ENCODE peak calls at places on chromosomes 1 and 21, in six cellular contexts. U, K, C, H, M and Z are unnamed samples.

GRCh38 chr1:94039514-94039870 is 81.5 kb downstream of the ABCA4 start:
- DNase-seq in C (peak), M (peak), K (peak), H (peak), U (peak), Z (peak)

GRCh38 chr1:93671090-93671743 is 10.4 kb downstream of the BCAR3 start:
- DNase-seq in C (no peak), M (no peak), K (no peak), U (no peak), H (no peak), Z (no peak)

GRCh38 chr1:197178998-197179397 is 32.5 kb upstream of the ASPM start:
- DNase-seq in M (no peak), K (no peak), U (no peak), C (no peak), H (no peak), Z (no peak)

GRCh38 chr1:31203215-31203614 is 36.5 kb downstream of the NKAIN1 start:
- DNase-seq in K (no peak), C (no peak), M (no peak), U (no peak), H (no peak), Z (no peak)

GRCh38 chr1:119220980-119221379 is 80.5 kb upstream of the WARS2 start:
- DNase-seq in M (no peak), U (no peak), H (no peak), C (no peak), K (no peak), Z (no peak)

GRCh38 chr1:172352435-172352834 is 68.0 kb upstream of the C1orf105 start:
- DNase-seq in C (no peak), K (no peak), H (no peak), M (no peak), U (no peak), Z (no peak)

GRCh38 chr1:17075470-17076255 is 21.8 kb upstream of the SDHB start:
- DNase-seq in K (no peak), H (no peak), M (no peak), C (no peak), U (no peak), Z (no peak)

GRCh38 chr1:115184260-115184950 is 95.1 kb upstream of the TSPAN2 start:
- DNase-seq in U (no peak), K (no peak), H (no peak), C (peak), M (no peak), Z (no peak)

GRCh38 chr1:26991310-26992116 is 2.0 kb upstream of the TRNP1 start:
- DNase-seq in C (no peak), M (no peak), H (no peak), U (no peak), K (no peak), Z (no peak)

GRCh38 chr1:226355679-226356583 is 47.0 kb upstream of the LIN9 start:
- DNase-seq in H (peak), U (no peak), M (no peak), K (no peak), C (peak), Z (no peak)

GRCh38 chr1:116916533-116917460 is 7.1 kb downstream of the PTGFRN start:
- DNase-seq in U (no peak), M (peak), C (no peak), K (no peak), H (no peak), Z (no peak)

GRCh38 chr1:65039508-65039907 is 73.2 kb upstream of the JAK1 start:
- DNase-seq in K (no peak), M (no peak), H (no peak), U (no peak), C (no peak), Z (no peak)

GRCh38 chr1:3631330-3631729 is 6.5 kb downstream of the TPRG1L start:
- DNase-seq in C (no peak), U (no peak), H (no peak), K (no peak), M (no peak), Z (no peak)

GRCh38 chr1:147622731-147623130 is 47.6 kb downstream of the ACP6 start:
- DNase-seq in C (no peak), H (no peak), M (no peak), K (no peak), U (no peak), Z (no peak)

GRCh38 chr1:113949007-113949406 is 19.9 kb downstream of the HIPK1 start:
- DNase-seq in K (no peak), H (no peak), C (no peak), M (no peak), U (peak), Z (no peak)
- TF ChIP-seq CTCF in K (peak), H (peak), C (no peak), M (peak), U (peak), Z (peak)

GRCh38 chr1:97433094-97433493 is 487.7 kb downstream of the DPYD start:
- DNase-seq in C (no peak), U (no peak), M (no peak), K (no peak), H (no peak), Z (no peak)
- TF ChIP-seq CTCF in C (no peak), U (no peak), M (no peak), K (no peak), H (no peak), Z (no peak)

GRCh38 chr1:216600730-216601426 is 122.4 kb downstream of the ESRRG start:
- DNase-seq in M (no peak), H (peak), K (peak), U (peak), C (peak), Z (peak)
- TF ChIP-seq CTCF in M (no peak), H (peak), K (peak), U (no peak), C (peak), Z (peak)

DNA sequence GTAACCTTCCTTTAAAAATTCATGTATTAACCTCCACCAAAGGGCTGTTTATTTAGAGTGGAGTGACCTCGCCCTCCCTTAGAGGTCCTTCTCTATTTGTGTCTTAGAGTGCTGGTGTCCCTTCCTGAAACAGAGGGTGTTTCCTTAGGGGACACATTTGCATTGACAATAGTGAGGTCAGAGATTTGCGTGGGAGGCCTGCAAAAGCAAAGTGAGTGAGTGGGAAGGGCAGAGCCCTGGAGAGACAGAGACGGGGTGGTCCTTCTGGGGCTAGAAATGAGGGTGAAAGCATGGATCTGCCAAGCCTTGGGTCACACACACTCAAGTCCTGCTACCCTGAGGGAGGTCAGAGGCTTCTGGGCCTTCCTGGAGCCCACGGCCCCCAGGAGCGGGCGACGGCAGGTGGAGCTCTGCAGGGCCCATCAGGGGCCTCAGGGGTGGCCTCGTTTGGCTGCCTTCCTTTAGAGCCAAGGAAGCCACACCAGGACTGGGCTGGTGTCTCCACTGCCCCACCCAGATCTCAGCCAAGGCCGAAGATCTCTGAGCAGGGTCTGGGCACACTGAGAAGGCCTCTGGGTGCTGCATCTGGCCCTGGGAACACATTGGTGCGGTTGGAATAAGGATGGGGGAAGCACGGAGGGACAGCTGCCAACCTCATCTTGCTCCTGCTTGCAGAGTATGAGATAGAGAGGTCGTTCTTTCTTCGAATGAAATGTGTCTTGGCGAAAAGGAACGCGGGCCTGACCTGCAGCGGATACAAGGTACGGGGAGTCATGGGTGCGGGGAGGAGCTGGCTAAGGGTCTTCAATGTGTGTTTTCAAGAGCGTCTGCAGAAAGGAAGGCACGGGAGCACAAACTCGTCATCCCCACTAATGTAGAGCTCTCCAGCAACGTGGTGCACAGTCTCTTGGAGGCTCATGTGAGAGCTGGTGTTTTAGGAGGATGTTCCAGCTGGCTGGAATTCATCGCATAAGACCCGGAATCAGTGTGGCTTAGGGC is 23.8 kb downstream of the SIM2 start:
- DNase-seq in H (no peak), C (no peak), U (no peak), K (no peak), M (no peak), Z (no peak)
- TF ChIP-seq CTCF in H (no peak), C (no peak), U (no peak), K (no peak), M (no peak), Z (no peak)

GRCh38 chr1:22526677-22527076 is 36.6 kb upstream of the EPHA8 start:
- DNase-seq in M (no peak), K (no peak), U (no peak), C (no peak), H (no peak), Z (no peak)

GRCh38 chr1:22527122-22527521 is 36.2 kb upstream of the EPHA8 start:
- DNase-seq in C (no peak), U (no peak), K (no peak), M (no peak), H (peak), Z (no peak)

GRCh38 chr1:22528451-22528850 is 34.8 kb upstream of the EPHA8 start:
- DNase-seq in K (no peak), M (no peak), H (no peak), U (no peak), C (no peak), Z (no peak)

GRCh38 chr1:22526098-22526497 is 37.2 kb upstream of the EPHA8 start:
- DNase-seq in K (no peak), C (no peak), M (no peak), H (no peak), U (no peak), Z (no peak)

GRCh38 chr1:22527555-22528296 is 35.6 kb upstream of the EPHA8 start:
- DNase-seq in H (peak), U (no peak), M (no peak), C (no peak), K (no peak), Z (no peak)
- TF ChIP-seq CTCF in H (peak), U (peak), M (no peak), C (no peak), K (no peak), Z (no peak)

DNA sequence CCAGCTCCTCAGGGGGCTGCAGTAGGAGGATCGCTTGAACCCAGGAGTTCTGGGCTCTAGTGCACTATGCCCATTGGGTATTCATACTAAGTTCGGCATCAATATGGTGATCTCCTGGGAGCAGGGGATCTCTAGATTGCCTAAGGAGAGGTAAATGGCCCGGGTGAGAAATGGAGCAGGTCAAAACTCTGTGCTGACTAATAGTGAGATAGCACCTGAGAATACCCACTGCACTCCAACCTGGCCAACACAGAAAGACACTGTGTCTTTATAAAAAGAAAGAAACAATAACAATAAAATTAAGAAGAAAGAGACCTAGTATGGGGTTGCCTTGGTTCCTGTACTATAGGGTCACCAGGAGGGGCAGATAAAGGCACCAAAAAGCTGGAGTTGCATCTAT is 13.7 kb upstream of the DUSP12 start:
- DNase-seq in M (no peak), U (no peak), C (no peak), H (no peak), K (no peak), Z (no peak)
- TF ChIP-seq CTCF in M (no peak), U (no peak), C (no peak), H (no peak), K (no peak), Z (no peak)

GRCh38 chr1:245888809-245889208 is 618.3 kb downstream of the SMYD3 start:
- DNase-seq in U (no peak), H (no peak), K (no peak), M (no peak), C (no peak), Z (no peak)
- TF ChIP-seq CTCF in U (no peak), H (peak), K (peak), M (no peak), C (no peak), Z (no peak)

GRCh38 chr1:152879559-152880198 is 1.6 kb downstream of the SMCP start:
- DNase-seq in M (no peak), C (no peak), H (no peak), K (no peak), U (no peak), Z (no peak)

GRCh38 chr1:152876827-152877226 is 1.3 kb upstream of the SMCP start:
- DNase-seq in H (no peak), M (no peak), C (no peak), U (no peak), K (no peak), Z (no peak)

GRCh38 chr1:152880316-152880715 is 2.2 kb downstream of the SMCP start:
- DNase-seq in H (no peak), M (no peak), C (no peak), K (no peak), U (no peak), Z (no peak)

GRCh38 chr1:152880907-152881306 is 2.8 kb downstream of the SMCP start:
- DNase-seq in C (no peak), U (no peak), M (no peak), K (no peak), H (no peak), Z (no peak)

GRCh38 chr1:152878042-152878441 is at the start of gene SMCP:
- DNase-seq in U (no peak), H (peak), C (no peak), M (no peak), K (peak), Z (no peak)
- TF ChIP-seq CTCF in U (no peak), H (peak), C (no peak), M (no peak), K (no peak), Z (peak)